ENCODE peak calls at places on chromosomes 1 and 21, in seven cellular contexts. U is spleen, H is GM23338, B is left ventricle myocardium inferior, G is astrocyte, P is stomach, D is heart left ventricle. O is an unnamed sample.
A peak's percentile ranks its signal among the peaks of the same experiment; 100 is the strongest.

GRCh38 chr1:28926629-28927441 is 12.5 kb downstream of the EPB41 start:
- DNase-seq in U (no peak), H (peak; percentile 16), B (no peak), G (no peak), P (no peak), D (no peak), O (no peak)

GRCh38 chr21:32132409-32132808 is 146.4 kb downstream of the MIS18A start:
- DNase-seq in U (no peak), H (no peak), B (no peak), G (no peak), P (no peak), D (no peak), O (no peak)

GRCh38 chr21:34952701-34953100 is 96.4 kb downstream of the RUNX1 start:
- DNase-seq in U (no peak), H (peak; percentile 12), B (no peak), G (peak; percentile 39), P (no peak), D (no peak), O (no peak)

GRCh38 chr21:41507521-41508414 is at the start of gene TMPRSS2:
- DNase-seq in U (no peak), H (peak; percentile 80), B (no peak), G (no peak), P (peak; percentile 92), D (no peak), O (no peak)

GRCh38 chr1:206470692-206471414 is 577 bp downstream of the IKBKE start:
- DNase-seq in U (peak; percentile 86), H (peak; percentile 73), B (no peak), G (peak; percentile 82), P (peak; percentile 38), D (no peak), O (no peak)

GRCh38 chr1:198449281-198449680 is 91.2 kb downstream of the ATP6V1G3 start:
- DNase-seq in U (no peak), H (no peak), B (no peak), G (peak; percentile 11), P (no peak), D (no peak), O (no peak)

GRCh38 chr21:38293113-38293512 is 36.3 kb downstream of the KCNJ15 start:
- DNase-seq in U (no peak), H (no peak), B (no peak), G (no peak), P (no peak), D (no peak), O (no peak)

GRCh38 chr1:154661110-154661509 is 53.1 kb upstream of the ADAR start:
- DNase-seq in U (no peak), H (peak; percentile 59), B (no peak), G (no peak), P (no peak), D (no peak), O (no peak)

GRCh38 chr1:109484519-109484975 is 842 bp downstream of the ATXN7L2 start:
- DNase-seq in U (no peak), H (peak; percentile 74), B (no peak), G (no peak), P (no peak), D (no peak), O (no peak)

GRCh38 chr1:198726455-198726854 is 87.6 kb downstream of the PTPRC start:
- DNase-seq in U (no peak), H (no peak), B (no peak), G (peak; percentile 21), P (no peak), D (no peak), O (no peak)

GRCh38 chr1:205255941-205256780 is 28.4 kb downstream of the TMCC2 start:
- DNase-seq in U (peak; percentile 94), H (peak; percentile 88), B (peak; percentile 90), G (peak; percentile 54), P (peak; percentile 92), D (peak; percentile 89), O (peak; percentile 95)

GRCh38 chr1:8856689-8857412 is 21.6 kb downstream of the ENO1 start:
- DNase-seq in U (no peak), H (no peak), B (peak; percentile 1), G (no peak), P (no peak), D (no peak), O (no peak)

GRCh38 chr1:35929730-35930592 is 944 bp upstream of the AGO3 start:
- DNase-seq in U (peak; percentile 76), H (peak; percentile 84), B (peak; percentile 53), G (peak; percentile 55), P (peak; percentile 41), D (peak; percentile 57), O (peak; percentile 83)

GRCh38 chr1:46725736-46726108 is 6.8 kb upstream of the EFCAB14 start:
- DNase-seq in U (no peak), H (no peak), B (no peak), G (peak; percentile 22), P (no peak), D (no peak), O (no peak)

GRCh38 chr1:115182012-115182715 is 92.9 kb upstream of the TSPAN2 start:
- DNase-seq in U (no peak), H (no peak), B (no peak), G (no peak), P (no peak), D (no peak), O (no peak)

DNA sequence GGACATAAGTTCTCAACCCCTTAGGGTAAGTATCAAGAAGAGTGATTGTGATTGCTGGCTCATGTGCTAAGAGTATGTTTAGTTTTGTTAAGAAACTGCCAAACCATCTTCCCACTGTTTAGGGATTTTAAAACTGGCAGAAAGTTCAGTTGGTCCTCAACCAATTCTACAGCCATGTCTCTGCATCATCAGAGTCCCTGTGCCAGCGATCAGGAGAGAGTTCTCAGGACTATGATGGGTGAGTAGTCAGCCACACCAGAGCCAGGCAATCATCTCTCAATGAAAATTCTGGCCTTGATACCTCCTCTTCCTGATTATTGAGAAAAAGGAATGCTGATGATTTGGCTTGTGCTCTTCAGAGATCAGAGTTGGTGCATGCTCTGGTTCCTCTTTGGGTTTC is 193.8 kb downstream of the ZC3H11B start:
- DNase-seq in U (no peak), H (no peak), B (no peak), G (no peak), P (no peak), D (no peak), O (no peak)
- H3K4me1 ChIP-seq in U (no peaks in the 10 kb centered on the region), H (no peaks in the 10 kb centered on the region), B (peaks cover 12% of the 10 kb centered on the region), G (peaks cover 5% of the 10 kb centered on the region), P (no peaks in the 10 kb centered on the region), D (no peaks in the 10 kb centered on the region), O (no peaks in the 10 kb centered on the region)

GRCh38 chr1:18903313-18903671 is 937 bp upstream of the ALDH4A1 start:
- DNase-seq in U (no peak), H (no peak), B (no peak), G (no peak), P (no peak), D (no peak), O (no peak)

GRCh38 chr1:18908911-18909771 is 6.8 kb upstream of the ALDH4A1 start:
- DNase-seq in U (no peak), H (no peak), B (no peak), G (no peak), P (no peak), D (no peak), O (no peak)

GRCh38 chr1:18907021-18907913 is 4.9 kb upstream of the ALDH4A1 start:
- DNase-seq in U (peak; percentile 87), H (peak; percentile 77), B (peak; percentile 53), G (no peak), P (peak; percentile 46), D (peak; percentile 51), O (peak; percentile 83)

GRCh38 chr1:18912550-18912949 is 10.2 kb upstream of the ALDH4A1 start:
- DNase-seq in U (no peak), H (no peak), B (no peak), G (no peak), P (no peak), D (no peak), O (no peak)

DNA sequence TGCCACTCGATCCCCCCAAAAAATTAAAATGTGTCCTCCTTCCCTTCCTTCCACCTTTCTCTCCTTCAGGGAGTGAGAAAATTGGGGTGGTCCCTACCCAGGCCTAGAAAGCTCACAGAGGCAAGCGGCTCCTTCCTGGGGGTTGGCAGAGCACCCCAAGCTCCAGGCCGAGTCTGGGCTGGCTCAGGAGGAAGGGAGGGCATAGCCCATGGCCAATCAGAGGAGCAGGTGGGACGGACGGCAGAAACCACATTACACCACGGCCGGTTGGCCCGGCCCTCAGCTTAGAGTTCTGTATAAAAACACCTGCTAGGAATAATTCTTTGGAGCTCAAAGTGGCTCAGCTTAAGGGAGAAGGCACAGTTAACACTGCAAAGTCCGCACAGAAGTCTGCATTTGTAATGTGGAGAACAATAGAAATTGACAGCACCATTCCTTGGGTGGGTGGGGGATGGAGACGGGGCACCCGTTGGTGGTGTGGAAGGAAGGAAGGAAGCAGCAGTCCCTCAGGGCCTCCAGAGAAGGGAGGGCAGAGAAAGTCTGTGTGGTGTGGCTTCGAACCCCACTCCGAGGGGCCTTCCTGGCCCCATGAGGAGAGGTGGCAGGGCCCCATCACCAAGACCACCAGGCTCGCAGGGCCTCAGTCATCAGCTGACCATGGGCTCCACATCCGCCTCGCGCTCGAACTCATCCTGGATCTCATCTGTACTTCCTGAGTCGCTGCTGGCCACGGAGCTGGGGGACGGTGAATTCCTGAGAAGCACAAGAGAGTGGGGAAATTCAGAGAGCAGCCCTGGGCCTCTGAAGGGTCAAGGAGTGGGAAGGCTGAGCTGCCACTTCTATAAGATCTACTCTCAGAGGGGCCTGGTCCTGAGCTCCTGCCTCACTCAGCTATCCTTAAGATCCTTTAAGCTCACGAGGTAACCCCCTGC is 5.8 kb upstream of the ALDH4A1 start:
- DNase-seq in U (peak; percentile 88), H (no peak), B (no peak), G (no peak), P (no peak), D (no peak), O (no peak)
- H3K27ac ChIP-seq in U (peak overlapping the region; percentile 85), H (no peak overlapping the region), B (peak overlapping the region; percentile 82), G (no peak overlapping the region), P (peak overlapping the region; percentile 57), D (peak overlapping the region; percentile 65), O (peak overlapping the region; percentile 67)

GRCh38 chr21:17269760-17270159 is 243.1 kb upstream of the CXADR start:
- DNase-seq in U (no peak), H (no peak), B (no peak), G (no peak), P (no peak), D (no peak), O (no peak)

GRCh38 chr21:17270234-17270633 is 242.6 kb upstream of the CXADR start:
- DNase-seq in U (no peak), H (peak; percentile 44), B (peak; percentile 20), G (peak; percentile 47), P (no peak), D (no peak), O (peak; percentile 75)
- TF ChIP-seq CTCF in U (no peak), H (peak; percentile 40), B (peak; percentile 64), G (peak; percentile 55), P (peak; percentile 55), D (peak; percentile 38), O (peak; percentile 51)

GRCh38 chr21:44872568-44873355 is 728 bp downstream of the PTTG1IP start:
- DNase-seq in U (peak; percentile 88), H (peak; percentile 38), B (peak; percentile 46), G (peak; percentile 40), P (peak; percentile 38), D (peak; percentile 48), O (peak; percentile 87)

GRCh38 chr21:44869860-44870747 is 3.4 kb downstream of the PTTG1IP start:
- DNase-seq in U (no peak), H (no peak), B (no peak), G (peak; percentile 96), P (peak; percentile 59), D (peak; percentile 51), O (peak; percentile 88)

GRCh38 chr21:44872266-44872567 is 1.3 kb downstream of the PTTG1IP start:
- DNase-seq in U (no peak), H (no peak), B (no peak), G (no peak), P (no peak), D (no peak), O (no peak)

GRCh38 chr21:44870748-44871495 is 2.6 kb downstream of the PTTG1IP start:
- DNase-seq in U (no peak), H (no peak), B (peak; percentile 75), G (peak; percentile 26), P (peak; percentile 56), D (peak; percentile 59), O (no peak)

GRCh38 chr21:44871576-44872265 is 1.8 kb downstream of the PTTG1IP start:
- DNase-seq in U (no peak), H (no peak), B (no peak), G (peak; percentile 72), P (peak; percentile 68), D (peak; percentile 27), O (peak; percentile 77)
- H3K4me1 ChIP-seq in U (peaks cover 91% of the 10 kb centered on the region), H (peaks cover 40% of the 10 kb centered on the region), B (peaks cover 89% of the 10 kb centered on the region), G (peaks cover 68% of the 10 kb centered on the region), P (peaks cover 85% of the 10 kb centered on the region), D (peaks cover 59% of the 10 kb centered on the region), O (no peaks in the 10 kb centered on the region)